ENCODE peak calls at places on chromosomes 7 and 10, in four cellular contexts. B is NB4, Y is fibroblast of mammary gland, A is amygdala. J is an unnamed sample.

GRCh38 chr7:106893591-106893990 is 28.5 kb downstream of the PIK3CG start:
- DNase-seq in A (no peak), B (peak), Y (no peak), J (no peak)

GRCh38 chr7:147308539-147308938 is 1191.9 kb downstream of the CNTNAP2 start:
- DNase-seq in A (no peak), Y (no peak), B (no peak), J (no peak)

GRCh38 chr7:157909370-157909769 is 572.6 kb downstream of the DNAJB6 start:
- DNase-seq in Y (no peak), B (no peak), A (no peak), J (no peak)

GRCh38 chr10:76049581-76050290 is 618.3 kb downstream of the LRMDA start:
- DNase-seq in A (no peak), B (peak), Y (peak), J (peak)

GRCh38 chr7:25911738-25912607 is 240.0 kb upstream of the NFE2L3 start:
- DNase-seq in A (no peak), B (no peak), Y (no peak), J (no peak)

GRCh38 chr7:66824041-66824440 is 83.5 kb downstream of the RABGEF1 start:
- DNase-seq in B (no peak), A (no peak), Y (no peak), J (no peak)

GRCh38 chr7:40300146-40300655 is 165.4 kb downstream of the SUGCT start:
- DNase-seq in B (no peak), A (no peak), Y (no peak), J (no peak)

GRCh38 chr10:70478191-70479160 is at the start of gene PALD1:
- DNase-seq in B (peak), Y (peak), A (peak), J (peak)

GRCh38 chr7:2971914-2972530 is 71.6 kb downstream of the CARD11 start:
- DNase-seq in A (no peak), B (peak), Y (no peak), J (no peak)

GRCh38 chr10:132381726-132382125 is 15.3 kb upstream of the PWWP2B start:
- DNase-seq in B (no peak), A (no peak), Y (no peak), J (no peak)

GRCh38 chr10:125000366-125001312 is 58.7 kb downstream of the ZRANB1 start:
- DNase-seq in Y (no peak), B (no peak), A (peak), J (no peak)

GRCh38 chr10:32225976-32226375 is 121.0 kb downstream of the EPC1 start:
- DNase-seq in B (no peak), Y (no peak), A (no peak), J (peak)

GRCh38 chr7:32588657-32589056 is 93.4 kb downstream of the AVL9 start:
- DNase-seq in Y (peak), A (no peak), B (peak), J (peak)

GRCh38 chr7:54811016-54811924 is 52.3 kb upstream of the SEC61G start:
- DNase-seq in B (no peak), Y (peak), A (no peak), J (peak)